ENCODE peak calls at places on chromosomes 12 and 14, in four cellular contexts. Q is HepG2, N is endothelial cell of umbilical vein, M is GM23338. T is an unnamed sample.

GRCh38 chr12:58915634-58916033 is 4.7 kb downstream of the LRIG3 start:
- DNase-seq in Q (no peak), N (peak), M (no peak), T (no peak)

GRCh38 chr12:25690996-25691864 is 138.1 kb upstream of the LMNTD1 start:
- DNase-seq in Q (no peak), N (no peak), M (peak), T (no peak)

GRCh38 chr14:25841226-25841625 is 756.6 kb downstream of the NOVA1 start:
- DNase-seq in Q (no peak), N (no peak), M (no peak), T (no peak)

GRCh38 chr14:68713782-68714181 is 79.1 kb downstream of the ZFP36L1 start:
- DNase-seq in Q (no peak), N (no peak), M (no peak), T (no peak)

GRCh38 chr12:124032265-124032886 is 59.4 kb downstream of the ZNF664 start:
- DNase-seq in Q (peak), N (peak), M (peak), T (peak)

GRCh38 chr12:53005215-53005985 is 856 bp upstream of the EIF4B start:
- DNase-seq in Q (no peak), N (no peak), M (peak), T (no peak)

GRCh38 chr12:12083688-12084087 is 12.9 kb downstream of the BCL2L14 start:
- DNase-seq in Q (no peak), N (no peak), M (no peak), T (no peak)

GRCh38 chr14:74457511-74457910 is 31.5 kb upstream of the SYNDIG1L start:
- DNase-seq in Q (no peak), N (no peak), M (no peak), T (no peak)

GRCh38 chr12:132118876-132119275 is 25.2 kb downstream of the DDX51 start:
- DNase-seq in Q (no peak), N (no peak), M (peak), T (no peak)

GRCh38 chr12:106564678-106565329 is 18.0 kb upstream of the RFX4 start:
- DNase-seq in Q (no peak), N (no peak), M (no peak), T (no peak)

GRCh38 chr14:99363616-99364290 is 91.8 kb upstream of the BCL11B start:
- DNase-seq in Q (no peak), N (no peak), M (peak), T (no peak)

GRCh38 chr12:55842681-55843429 is at the start of gene MMP19:
- DNase-seq in Q (peak), N (no peak), M (peak), T (no peak)

GRCh38 chr12:6866920-6867406 is 368 bp upstream of the TPI1 start:
- DNase-seq in Q (no peak), N (no peak), M (no peak), T (no peak)

GRCh38 chr14:74620497-74620921 is 8.5 kb upstream of the LTBP2 start:
- DNase-seq in Q (peak), N (peak), M (no peak), T (no peak)

GRCh38 chr12:47636908-47637780 is 68.7 kb downstream of the RPAP3 start:
- DNase-seq in Q (peak), N (no peak), M (peak), T (no peak)

GRCh38 chr12:107760817-107761501 is at the start of gene PRDM4:
- DNase-seq in Q (peak), N (peak), M (peak), T (peak)

GRCh38 chr12:129312048-129312447 is 458.8 kb downstream of the GLT1D1 start:
- DNase-seq in Q (no peak), N (no peak), M (peak), T (no peak)

GRCh38 chr14:99726538-99727095 is 42.5 kb downstream of the CYP46A1 start:
- DNase-seq in Q (no peak), N (no peak), M (no peak), T (no peak)

GRCh38 chr12:106123551-106123991 is 15.2 kb downstream of the NUAK1 start:
- DNase-seq in Q (no peak), N (no peak), M (no peak), T (no peak)

GRCh38 chr14:72736348-72736747 is 157.6 kb downstream of the DPF3 start:
- DNase-seq in Q (peak), N (no peak), M (peak), T (no peak)

GRCh38 chr12:50218386-50218785 is 51.2 kb upstream of the CERS5 start:
- DNase-seq in Q (no peak), N (no peak), M (no peak), T (no peak)

GRCh38 chr12:83136421-83136820 is 449.7 kb downstream of the TMTC2 start:
- DNase-seq in Q (no peak), N (no peak), M (no peak), T (no peak)

GRCh38 chr12:20486233-20486632 is 117.9 kb downstream of the PDE3A start:
- DNase-seq in Q (no peak), N (no peak), M (peak), T (no peak)

GRCh38 chr14:50020184-50020583 is 96.2 kb downstream of the VCPKMT start:
- DNase-seq in Q (no peak), N (no peak), M (no peak), T (no peak)

GRCh38 chr12:45292486-45293195 is 76.7 kb downstream of the ANO6 start:
- DNase-seq in Q (no peak), N (no peak), M (no peak), T (no peak)

GRCh38 chr14:38556321-38556720 is 300.4 kb upstream of the CLEC14A start:
- DNase-seq in Q (no peak), N (no peak), M (no peak), T (no peak)

GRCh38 chr12:127728285-127728684 is 538.7 kb upstream of the TMEM132C start:
- DNase-seq in Q (no peak), N (no peak), M (no peak), T (no peak)

GRCh38 chr12:52147367-52147972 is 44.3 kb downstream of the KRT80 start:
- DNase-seq in Q (peak), N (peak), M (no peak), T (no peak)

GRCh38 chr14:104433401-104434213 is 146.0 kb upstream of the C14orf180 start:
- DNase-seq in Q (no peak), N (no peak), M (no peak), T (no peak)

GRCh38 chr14:24362241-24362960 is 5.6 kb upstream of the NFATC4 start:
- DNase-seq in Q (no peak), N (no peak), M (no peak), T (no peak)

GRCh38 chr14:21868442-21869046 is 194.9 kb upstream of the OR4E1 start:
- DNase-seq in Q (peak), N (peak), M (peak), T (peak)

GRCh38 chr14:41461380-41461779 is 145.3 kb upstream of the LRFN5 start:
- DNase-seq in Q (no peak), N (no peak), M (no peak), T (no peak)

GRCh38 chr12:26691234-26691970 is 141.6 kb downstream of the ITPR2 start:
- DNase-seq in Q (peak), N (peak), M (peak), T (no peak)

GRCh38 chr12:127485528-127485927 is 781.4 kb upstream of the TMEM132C start:
- DNase-seq in Q (no peak), N (no peak), M (no peak), T (no peak)

GRCh38 chr12:84793558-84794367 is 118.8 kb downstream of the SLC6A15 start:
- DNase-seq in Q (no peak), N (no peak), M (no peak), T (no peak)

GRCh38 chr14:59490756-59491155 is 6.4 kb downstream of the JKAMP start:
- DNase-seq in Q (no peak), N (no peak), M (no peak), T (no peak)

GRCh38 chr12:32032205-32032810 is 73.1 kb downstream of the RESF1 start:
- DNase-seq in Q (no peak), N (peak), M (no peak), T (no peak)

GRCh38 chr12:130925616-130926015 is 28.1 kb upstream of the ADGRD1 start:
- DNase-seq in Q (no peak), N (no peak), M (no peak), T (no peak)

GRCh38 chr12:130924946-130925345 is 28.8 kb upstream of the ADGRD1 start:
- DNase-seq in Q (no peak), N (no peak), M (no peak), T (no peak)

GRCh38 chr12:130920119-130920703 is 33.5 kb upstream of the ADGRD1 start:
- DNase-seq in Q (peak), N (no peak), M (no peak), T (no peak)

GRCh38 chr12:130920711-130921381 is 32.9 kb upstream of the ADGRD1 start:
- DNase-seq in Q (no peak), N (no peak), M (no peak), T (no peak)

GRCh38 chr12:130922584-130922983 is 31.1 kb upstream of the ADGRD1 start:
- DNase-seq in Q (no peak), N (no peak), M (no peak), T (no peak)
- TF ChIP-seq EZH2 in Q (no peak), N (no peak), M (no peak), T (no peak)

GRCh38 chr12:95790025-95790911 is at the start of gene NTN4:
- DNase-seq in Q (no peak), N (peak), M (peak), T (no peak)
- TF ChIP-seq POLR2AphosphoS5 in Q (no peak), N (peak), M (no peak), T (no peak)

GRCh38 chr12:14883663-14884062 is 2.0 kb downstream of the MGP start:
- DNase-seq in Q (no peak), N (no peak), M (no peak), T (no peak)

GRCh38 chr12:14885718-14886201 is at the start of gene MGP:
- DNase-seq in Q (no peak), N (peak), M (no peak), T (no peak)

GRCh38 chr12:14886271-14886670 is 617 bp upstream of the MGP start:
- DNase-seq in Q (no peak), N (no peak), M (no peak), T (no peak)

GRCh38 chr12:14880890-14881453 is 4.7 kb downstream of the MGP start:
- DNase-seq in Q (no peak), N (peak), M (no peak), T (no peak)

GRCh38 chr12:14884458-14884878 is 1.2 kb downstream of the MGP start:
- DNase-seq in Q (no peak), N (peak), M (no peak), T (peak)
- H3K4me3 ChIP-seq in Q (no peak), N (peak), M (no peak), T (peak)

DNA sequence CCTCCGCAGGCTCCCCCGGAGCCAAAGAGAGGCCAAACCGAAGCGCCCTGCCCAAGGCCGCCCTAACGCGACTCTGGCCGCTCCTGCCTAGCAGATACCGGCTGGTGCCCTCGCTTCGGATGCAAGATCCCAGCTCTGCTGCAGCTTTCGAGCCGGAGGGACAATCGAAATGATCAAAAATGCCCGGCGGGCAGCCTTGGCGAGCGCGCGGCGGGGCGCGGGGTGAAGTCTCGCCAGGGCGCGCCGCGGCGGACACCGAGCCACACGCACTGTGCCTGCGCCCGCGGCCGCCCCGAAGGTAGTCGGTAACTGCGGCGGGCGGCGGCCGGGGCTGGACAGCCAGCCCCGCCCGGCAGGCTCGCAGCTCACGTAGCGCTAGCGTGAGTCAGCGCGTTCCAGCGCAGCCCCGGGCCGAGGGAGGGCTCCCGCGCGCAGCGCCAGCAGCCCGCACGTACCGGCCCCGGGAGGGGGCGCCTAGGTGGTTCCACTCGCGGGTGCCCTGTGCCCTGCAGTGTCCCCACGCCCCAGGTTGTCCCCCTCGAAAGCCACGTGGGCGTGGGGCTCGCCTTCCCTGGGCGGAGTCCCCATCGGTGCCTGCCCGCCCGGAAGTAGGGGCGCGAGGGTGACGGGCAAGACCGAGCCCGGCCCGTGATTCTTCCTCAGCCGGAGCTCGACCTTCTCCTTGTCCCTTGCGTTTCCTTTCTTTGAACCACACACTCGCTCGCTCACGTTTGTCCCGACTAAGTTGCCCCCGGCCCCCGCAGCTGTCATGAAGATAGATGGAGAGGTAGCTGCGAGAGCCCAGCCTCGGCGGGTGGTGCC is 109.3 kb upstream of the EGLN3 start:
- DNase-seq in Q (peak), N (peak), M (peak), T (no peak)
- TF ChIP-seq EZH2 in Q (no peak), N (no peak), M (no peak), T (no peak)

GRCh38 chr12:41361791-41362190 is 173.7 kb downstream of the PDZRN4 start:
- DNase-seq in Q (no peak), N (no peak), M (no peak), T (no peak)

GRCh38 chr12:41365653-41366131 is 177.6 kb downstream of the PDZRN4 start:
- DNase-seq in Q (no peak), N (peak), M (peak), T (no peak)

GRCh38 chr12:41368006-41368405 is 179.9 kb downstream of the PDZRN4 start:
- DNase-seq in Q (no peak), N (no peak), M (peak), T (no peak)

GRCh38 chr12:41362511-41362910 is 174.4 kb downstream of the PDZRN4 start:
- DNase-seq in Q (no peak), N (no peak), M (no peak), T (no peak)

DNA sequence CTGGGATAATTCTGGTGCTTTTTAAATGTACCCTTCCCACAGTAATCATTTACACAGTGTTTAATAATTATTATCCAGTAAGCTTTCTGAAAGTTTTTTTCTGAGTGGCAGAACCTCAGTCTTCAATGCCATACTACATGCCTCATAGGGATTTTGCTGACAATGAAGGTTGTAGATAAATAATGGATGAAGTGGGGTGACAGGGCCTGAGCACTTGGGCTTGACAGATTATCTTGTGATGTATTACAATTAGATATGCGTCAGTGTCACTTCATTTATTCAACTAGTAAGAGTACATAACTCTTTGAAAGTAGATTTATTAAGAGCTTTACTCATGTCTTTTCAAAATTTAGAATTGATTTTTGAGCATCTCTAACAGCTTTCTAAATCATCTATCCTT is 176.1 kb downstream of the PDZRN4 start:
- DNase-seq in Q (no peak), N (no peak), M (no peak), T (no peak)
- TF ChIP-seq POLR2AphosphoS5 in Q (no peak), N (no peak), M (no peak), T (no peak)

DNA sequence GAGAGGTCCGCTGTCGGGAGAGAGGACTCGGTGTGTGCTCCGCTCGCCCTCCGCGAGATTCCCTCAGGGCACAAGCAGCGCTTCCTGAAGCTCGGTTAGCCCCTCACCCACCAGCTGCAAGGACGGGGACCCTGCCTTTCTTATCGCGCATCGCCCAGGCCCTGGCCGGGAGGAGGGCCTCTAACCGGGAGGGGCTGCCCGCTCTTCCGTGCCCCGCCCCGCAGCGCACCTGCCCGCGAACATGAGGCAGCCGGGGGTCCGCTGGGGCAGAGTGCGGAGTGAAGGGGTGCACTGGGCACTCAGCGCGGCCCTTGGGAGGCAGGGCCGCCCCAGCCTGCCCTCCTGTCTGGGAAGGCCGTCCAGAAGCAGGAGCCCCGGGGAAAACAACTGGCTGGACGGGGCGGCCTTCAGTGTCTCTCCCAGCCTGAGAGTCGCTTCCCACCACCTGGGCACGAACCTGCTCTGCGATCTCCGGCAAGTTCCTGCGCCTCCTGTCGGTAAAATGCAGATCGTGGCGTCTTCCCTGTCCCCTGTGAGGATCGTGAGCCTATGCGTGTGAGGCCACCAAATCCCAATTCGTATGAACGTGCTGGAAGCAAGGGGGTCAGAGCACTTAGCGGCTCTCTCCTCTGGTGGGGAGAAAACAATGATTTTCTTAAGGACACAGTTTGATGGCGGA is 28.0 kb upstream of the ADIPOR2 start:
- DNase-seq in Q (no peak), N (no peak), M (peak), T (no peak)
- H3K4me3 ChIP-seq in Q (no peak), N (no peak), M (peak), T (no peak)

DNA sequence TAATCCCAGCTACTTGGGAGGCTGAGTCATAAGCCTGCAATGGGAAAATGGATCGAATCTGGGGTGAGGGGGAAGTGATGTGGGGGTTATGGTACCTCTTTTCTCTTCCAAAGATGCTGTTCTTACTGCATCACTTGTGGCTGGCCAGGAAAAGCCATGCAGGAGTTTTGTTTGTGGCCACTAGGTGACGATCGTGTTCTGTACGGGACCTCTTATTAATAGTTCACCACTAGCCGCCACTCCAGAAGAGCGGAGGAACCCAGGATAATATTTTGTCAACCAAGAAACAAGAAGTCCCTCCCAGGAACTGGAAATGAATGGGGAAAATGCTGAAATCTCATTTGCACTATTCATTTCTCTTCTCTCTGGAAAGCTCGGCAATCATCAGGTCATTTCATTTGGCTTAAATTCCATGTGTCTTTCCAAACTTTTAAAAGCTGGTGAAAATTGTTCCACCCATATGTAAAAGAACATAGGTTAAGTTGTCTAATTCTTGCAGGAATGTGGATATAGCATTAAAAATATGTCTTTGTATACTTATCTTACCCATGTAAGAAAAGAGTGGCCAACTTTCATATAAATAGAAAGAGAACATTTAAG is 8.9 kb downstream of the GPR65 start:
- DNase-seq in Q (peak), N (peak), M (peak), T (no peak)
- TF ChIP-seq EZH2 in Q (no peak), N (no peak), M (no peak), T (no peak)

GRCh38 chr12:54006700-54007220 is 2.0 kb upstream of the HOXC8 start:
- DNase-seq in Q (no peak), N (no peak), M (no peak), T (no peak)

GRCh38 chr12:54010053-54010971 is 1.5 kb downstream of the HOXC8 start:
- DNase-seq in Q (no peak), N (no peak), M (no peak), T (no peak)

GRCh38 chr12:54009171-54010052 is 627 bp downstream of the HOXC8 start:
- DNase-seq in Q (no peak), N (no peak), M (no peak), T (no peak)

GRCh38 chr12:54007538-54008259 is 1.1 kb upstream of the HOXC8 start:
- DNase-seq in Q (no peak), N (no peak), M (no peak), T (no peak)

DNA sequence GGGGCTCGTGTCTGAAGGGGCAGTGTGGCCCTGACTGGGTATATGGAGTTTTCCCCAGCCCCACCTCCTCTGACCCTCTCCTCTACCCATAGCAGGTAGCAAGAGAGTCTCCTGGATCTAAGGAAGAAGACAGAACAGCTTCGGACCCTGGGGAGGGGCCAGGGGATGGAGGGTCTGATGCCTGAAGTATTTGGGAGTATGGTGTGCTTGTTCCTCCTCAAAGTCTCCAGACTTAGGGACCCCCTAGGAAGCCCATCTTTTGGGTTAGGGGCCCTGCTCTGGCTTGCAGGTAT is 579 bp upstream of the HOXC8 start:
- DNase-seq in Q (no peak), N (no peak), M (no peak), T (no peak)
- TF ChIP-seq POLR2AphosphoS5 in Q (no peak), N (no peak), M (no peak), T (no peak)

GRCh38 chr14:91058017-91058675 is 2.3 kb downstream of the RPS6KA5 start:
- DNase-seq in Q (no peak), N (peak), M (no peak), T (no peak)
- H3K4me3 ChIP-seq in Q (no peak), N (no peak), M (no peak), T (no peak)

GRCh38 chr14:28763914-28764848 is 2.4 kb upstream of the FOXG1 start:
- DNase-seq in Q (no peak), N (no peak), M (peak), T (no peak)
- TF ChIP-seq EZH2 in Q (no peak), N (peak), M (peak), T (no peak)

T was measured in SK-N-MC.